ENCODE peak calls at places on chromosomes 12 and 14, in six cellular contexts. Z is lower lobe of right lung, C is NCI-H1694, B is HS-27A, K is AG09309, N is GM23338. Y is an unnamed sample.

GRCh38 chr12:3073438-3074255 is 3.5 kb upstream of the TSPAN9 start:
- DNase-seq in B (peak), C (peak), Z (peak), K (peak), N (peak), Y (peak)

GRCh38 chr12:122886851-122887816 is 8.8 kb downstream of the VPS37B start:
- DNase-seq in K (no peak), C (no peak), B (no peak), N (no peak), Z (no peak), Y (peak)

GRCh38 chr12:848519-849191 is 96.3 kb downstream of the WNK1 start:
- DNase-seq in C (no peak), K (no peak), B (no peak), Z (no peak), N (no peak), Y (no peak)

GRCh38 chr12:115362319-115362976 is 678.5 kb upstream of the TBX3 start:
- DNase-seq in C (no peak), N (no peak), K (no peak), B (no peak), Z (no peak), Y (no peak)

GRCh38 chr12:52091869-52092268 is 12.4 kb downstream of the SMIM41 start:
- DNase-seq in C (no peak), K (no peak), B (no peak), Z (no peak), N (no peak), Y (no peak)

GRCh38 chr12:81224626-81225025 is 146.7 kb downstream of the ACSS3 start:
- DNase-seq in C (no peak), N (no peak), Z (no peak), K (no peak), B (no peak), Y (no peak)

GRCh38 chr14:104085032-104085888 is at the start of gene ASPG:
- DNase-seq in B (no peak), Z (peak), N (peak), K (no peak), C (no peak), Y (peak)

GRCh38 chr12:23113781-23114180 is 488.8 kb downstream of the ETNK1 start:
- DNase-seq in B (no peak), Z (no peak), N (no peak), C (no peak), K (no peak), Y (no peak)

GRCh38 chr14:54048311-54048710 is 91.7 kb upstream of the BMP4 start:
- DNase-seq in K (no peak), N (no peak), B (no peak), Z (peak), C (no peak), Y (no peak)

GRCh38 chr14:59213368-59214315 is 25.2 kb downstream of the DAAM1 start:
- DNase-seq in Z (no peak), K (no peak), C (no peak), N (peak), B (no peak), Y (no peak)

GRCh38 chr12:108689314-108690190 is 41.8 kb downstream of the CORO1C start:
- DNase-seq in C (no peak), B (no peak), K (no peak), N (no peak), Z (peak), Y (peak)

GRCh38 chr12:84946753-84947152 is 34.2 kb upstream of the SLC6A15 start:
- DNase-seq in B (no peak), K (no peak), N (no peak), Z (no peak), C (no peak), Y (no peak)

GRCh38 chr12:45781080-45781479 is 51.6 kb downstream of the ARID2 start:
- DNase-seq in C (no peak), N (no peak), B (no peak), K (no peak), Z (no peak), Y (no peak)

GRCh38 chr12:27970391-27970980 is 2.0 kb downstream of the PTHLH start:
- DNase-seq in C (no peak), Z (no peak), N (peak), B (no peak), K (no peak), Y (peak)

GRCh38 chr12:55019784-55020183 is at the start of gene NEUROD4:
- DNase-seq in B (no peak), C (no peak), N (peak), Z (peak), K (peak), Y (no peak)

GRCh38 chr14:94004015-94004414 is 6.9 kb downstream of the CCDC197 start:
- DNase-seq in N (no peak), C (no peak), K (no peak), B (no peak), Z (no peak), Y (no peak)

GRCh38 chr12:6345319-6346071 is 3.6 kb upstream of the TNFRSF1A start:
- DNase-seq in N (no peak), Z (no peak), B (peak), K (peak), C (no peak), Y (no peak)

GRCh38 chr12:17215754-17216153 is 609.8 kb upstream of the LMO3 start:
- DNase-seq in Z (no peak), K (no peak), C (peak), B (no peak), N (peak), Y (no peak)

GRCh38 chr12:31034372-31034771 is 39.3 kb upstream of the DDX11 start:
- DNase-seq in B (no peak), N (no peak), Z (no peak), C (no peak), K (no peak), Y (no peak)

GRCh38 chr12:115697341-115697740 is 580.2 kb downstream of the MED13L start:
- DNase-seq in K (no peak), Z (no peak), B (no peak), C (no peak), N (no peak), Y (no peak)

GRCh38 chr12:115455268-115455681 is 771.3 kb upstream of the TBX3 start:
- DNase-seq in C (no peak), B (no peak), N (no peak), K (no peak), Z (no peak), Y (no peak)

GRCh38 chr12:122059203-122059960 is 19.2 kb upstream of the MLXIP start:
- DNase-seq in N (no peak), B (no peak), Z (no peak), C (no peak), K (no peak), Y (no peak)

GRCh38 chr12:4423528-4424195 is 22.0 kb downstream of the FGF6 start:
- DNase-seq in Z (no peak), N (no peak), K (no peak), C (no peak), B (no peak), Y (no peak)

GRCh38 chr12:58745348-58746125 is 174.8 kb downstream of the LRIG3 start:
- DNase-seq in N (peak), B (no peak), K (no peak), Z (no peak), C (no peak), Y (no peak)

GRCh38 chr14:50403433-50403832 is 6.8 kb upstream of the CDKL1 start:
- DNase-seq in K (no peak), Z (no peak), C (no peak), B (no peak), N (no peak), Y (no peak)

GRCh38 chr14:104657114-104657524 is 32.3 kb upstream of the INF2 start:
- DNase-seq in Z (no peak), C (peak), N (no peak), K (no peak), B (no peak), Y (peak)

GRCh38 chr12:121576851-121577391 is 3.9 kb downstream of the KDM2B start:
- DNase-seq in C (no peak), N (peak), Z (no peak), K (peak), B (peak), Y (no peak)

GRCh38 chr12:112122823-112123690 is 2.3 kb upstream of the TRAFD1 start:
- DNase-seq in N (no peak), K (no peak), B (peak), Z (no peak), C (no peak), Y (no peak)

GRCh38 chr14:103089386-103090335 is 4.9 kb upstream of the EXOC3L4 start:
- DNase-seq in N (no peak), Z (no peak), C (no peak), B (no peak), K (no peak), Y (peak)

Y was measured in GM06990.